ENCODE peak calls at places on chromosomes 1 and 21, in four cellular contexts. One of them, this sample, is unnamed.

GRCh38 chr1:54823670-54824069 is 22.5 kb upstream of the TTC22 start:
- DNase-seq in thoracic aorta: no peak
- DNase-seq in MM.1S: no peak
- DNase-seq in epithelial cell of esophagus: no peak
- DNase-seq in this sample: no peak

GRCh38 chr1:8754993-8755392 is 62.4 kb downstream of the RERE start:
- DNase-seq in thoracic aorta: no peak
- DNase-seq in MM.1S: no peak
- DNase-seq in epithelial cell of esophagus: no peak
- DNase-seq in this sample: no peak

GRCh38 chr1:111752186-111752585 is 3.5 kb upstream of the DDX20 start:
- DNase-seq in thoracic aorta: no peak
- DNase-seq in epithelial cell of esophagus: no peak
- DNase-seq in MM.1S: no peak
- DNase-seq in this sample: no peak

GRCh38 chr1:39391741-39392679 is 99.4 kb upstream of the BMP8A start:
- DNase-seq in epithelial cell of esophagus: peak; percentile 74
- DNase-seq in MM.1S: no peak
- DNase-seq in thoracic aorta: no peak
- DNase-seq in this sample: peak; percentile 94

GRCh38 chr21:41328660-41329300 is 12.2 kb downstream of the FAM3B start:
- DNase-seq in thoracic aorta: no peak
- DNase-seq in MM.1S: no peak
- DNase-seq in epithelial cell of esophagus: no peak
- DNase-seq in this sample: no peak

GRCh38 chr1:99644302-99645004 is 1.5 kb upstream of the PALMD start:
- DNase-seq in thoracic aorta: no peak
- DNase-seq in MM.1S: no peak
- DNase-seq in epithelial cell of esophagus: no peak
- DNase-seq in this sample: no peak

GRCh38 chr1:108708726-108709660 is 3.7 kb upstream of the FNDC7 start:
- DNase-seq in MM.1S: no peak
- DNase-seq in thoracic aorta: no peak
- DNase-seq in epithelial cell of esophagus: no peak
- DNase-seq in this sample: peak; percentile 39

GRCh38 chr1:245512980-245513578 is 358.3 kb downstream of the KIF26B start:
- DNase-seq in thoracic aorta: no peak
- DNase-seq in MM.1S: peak; percentile 90
- DNase-seq in epithelial cell of esophagus: no peak
- DNase-seq in this sample: no peak

GRCh38 chr21:43345046-43345745 is 81.7 kb downstream of the SIK1 start:
- DNase-seq in thoracic aorta: no peak
- DNase-seq in epithelial cell of esophagus: no peak
- DNase-seq in MM.1S: no peak
- DNase-seq in this sample: no peak

GRCh38 chr1:36108314-36108713 is 16.7 kb downstream of the COL8A2 start:
- DNase-seq in MM.1S: no peak
- DNase-seq in epithelial cell of esophagus: no peak
- DNase-seq in thoracic aorta: no peak
- DNase-seq in this sample: no peak

GRCh38 chr1:40746344-40747090 is 37.1 kb upstream of the KCNQ4 start:
- DNase-seq in epithelial cell of esophagus: no peak
- DNase-seq in MM.1S: no peak
- DNase-seq in thoracic aorta: no peak
- DNase-seq in this sample: no peak

GRCh38 chr1:117527566-117528102 is 78.2 kb upstream of the TENT5C start:
- DNase-seq in epithelial cell of esophagus: no peak
- DNase-seq in thoracic aorta: no peak
- DNase-seq in MM.1S: no peak
- DNase-seq in this sample: no peak

GRCh38 chr1:27555700-27556424 is 48.1 kb downstream of the AHDC1 start:
- DNase-seq in thoracic aorta: no peak
- DNase-seq in MM.1S: no peak
- DNase-seq in epithelial cell of esophagus: no peak
- DNase-seq in this sample: no peak

GRCh38 chr1:158140871-158141270 is 39.8 kb upstream of the CD1D start:
- DNase-seq in thoracic aorta: no peak
- DNase-seq in MM.1S: no peak
- DNase-seq in epithelial cell of esophagus: no peak
- DNase-seq in this sample: no peak

GRCh38 chr1:47590523-47591225 is 152.8 kb downstream of the FOXD2 start:
- DNase-seq in thoracic aorta: no peak
- DNase-seq in MM.1S: no peak
- DNase-seq in epithelial cell of esophagus: no peak
- DNase-seq in this sample: no peak

GRCh38 chr21:23955130-23955873 is 1652.0 kb downstream of the MRPL39 start:
- DNase-seq in thoracic aorta: no peak
- DNase-seq in MM.1S: peak; percentile 36
- DNase-seq in epithelial cell of esophagus: no peak
- DNase-seq in this sample: no peak

GRCh38 chr21:41973861-41974751 is 20.3 kb upstream of the C2CD2 start:
- DNase-seq in epithelial cell of esophagus: no peak
- DNase-seq in MM.1S: no peak
- DNase-seq in thoracic aorta: no peak
- DNase-seq in this sample: no peak

This sample was measured in PC-3.